ENCODE peak calls at places on chromosomes 13 and 19, in five cellular contexts. One of them, this sample, is unnamed.

GRCh38 chr19:47049307-47049700 is 880 bp upstream of the TMEM160 start:
- DNase-seq in fibroblast of lung: no peak
- DNase-seq in neural progenitor cell: peak; percentile 27
- DNase-seq in GM23338: peak; percentile 87
- DNase-seq in endothelial cell of umbilical vein: no peak
- DNase-seq in this sample: peak; percentile 63

GRCh38 chr13:33612641-33613638 is 205.0 kb upstream of the RFC3 start:
- DNase-seq in fibroblast of lung: no peak
- DNase-seq in GM23338: no peak
- DNase-seq in endothelial cell of umbilical vein: no peak
- DNase-seq in neural progenitor cell: no peak
- DNase-seq in this sample: no peak

GRCh38 chr19:8850488-8850887 is 18.3 kb downstream of the MBD3L1 start:
- DNase-seq in endothelial cell of umbilical vein: no peak
- DNase-seq in GM23338: no peak
- DNase-seq in fibroblast of lung: no peak
- DNase-seq in neural progenitor cell: no peak
- DNase-seq in this sample: no peak

GRCh38 chr19:16830679-16831078 is 1.5 kb downstream of the SIN3B start:
- DNase-seq in neural progenitor cell: no peak
- DNase-seq in fibroblast of lung: peak; percentile 33
- DNase-seq in GM23338: no peak
- DNase-seq in endothelial cell of umbilical vein: no peak
- DNase-seq in this sample: peak; percentile 71

GRCh38 chr13:50030315-50030714 is 15.1 kb downstream of the KCNRG start:
- DNase-seq in endothelial cell of umbilical vein: no peak
- DNase-seq in fibroblast of lung: no peak
- DNase-seq in GM23338: peak; percentile 15
- DNase-seq in neural progenitor cell: no peak
- DNase-seq in this sample: no peak

GRCh38 chr13:112796190-112796915 is 106.5 kb downstream of the ATP11A start:
- DNase-seq in neural progenitor cell: no peak
- DNase-seq in endothelial cell of umbilical vein: no peak
- DNase-seq in fibroblast of lung: no peak
- DNase-seq in GM23338: no peak
- DNase-seq in this sample: no peak

GRCh38 chr13:111900390-111901180 is 166.4 kb upstream of the SOX1 start:
- DNase-seq in endothelial cell of umbilical vein: no peak
- DNase-seq in fibroblast of lung: no peak
- DNase-seq in neural progenitor cell: no peak
- DNase-seq in GM23338: no peak
- DNase-seq in this sample: no peak

GRCh38 chr13:24011266-24011665 is 114.0 kb upstream of the C1QTNF9B start:
- DNase-seq in endothelial cell of umbilical vein: no peak
- DNase-seq in fibroblast of lung: no peak
- DNase-seq in neural progenitor cell: no peak
- DNase-seq in GM23338: no peak
- DNase-seq in this sample: no peak

GRCh38 chr19:28010656-28011055 is 1202.3 kb downstream of the UQCRFS1 start:
- DNase-seq in endothelial cell of umbilical vein: no peak
- DNase-seq in neural progenitor cell: no peak
- DNase-seq in fibroblast of lung: no peak
- DNase-seq in GM23338: no peak
- DNase-seq in this sample: peak; percentile 71

GRCh38 chr19:17339088-17339741 is 1.9 kb downstream of the GTPBP3 start:
- DNase-seq in fibroblast of lung: no peak
- DNase-seq in GM23338: peak; percentile 74
- DNase-seq in neural progenitor cell: no peak
- DNase-seq in endothelial cell of umbilical vein: no peak
- DNase-seq in this sample: no peak

GRCh38 chr19:45636902-45637301 is 2.3 kb downstream of the EML2 start:
- DNase-seq in endothelial cell of umbilical vein: no peak
- DNase-seq in fibroblast of lung: no peak
- DNase-seq in GM23338: no peak
- DNase-seq in neural progenitor cell: no peak
- DNase-seq in this sample: no peak

GRCh38 chr19:45640849-45641273 is 1.7 kb upstream of the EML2 start:
- DNase-seq in neural progenitor cell: peak; percentile 58
- DNase-seq in endothelial cell of umbilical vein: no peak
- DNase-seq in GM23338: peak; percentile 89
- DNase-seq in fibroblast of lung: no peak
- DNase-seq in this sample: no peak

GRCh38 chr19:45641274-45642105 is 2.3 kb upstream of the EML2 start:
- DNase-seq in GM23338: peak; percentile 100
- DNase-seq in endothelial cell of umbilical vein: peak; percentile 66
- DNase-seq in fibroblast of lung: peak; percentile 62
- DNase-seq in neural progenitor cell: peak; percentile 93
- DNase-seq in this sample: peak; percentile 48

GRCh38 chr19:45637890-45638667 is 1.1 kb downstream of the EML2 start:
- DNase-seq in neural progenitor cell: no peak
- DNase-seq in endothelial cell of umbilical vein: no peak
- DNase-seq in fibroblast of lung: peak; percentile 47
- DNase-seq in GM23338: peak; percentile 63
- DNase-seq in this sample: peak; percentile 47

GRCh38 chr19:45638930-45639729 is at the start of gene EML2:
- DNase-seq in neural progenitor cell: peak; percentile 94
- DNase-seq in endothelial cell of umbilical vein: peak; percentile 33
- DNase-seq in fibroblast of lung: no peak
- DNase-seq in GM23338: peak; percentile 97
- DNase-seq in this sample: peak; percentile 14
- TF ChIP-seq CTCF in neural progenitor cell: peak; percentile 53
- TF ChIP-seq CTCF in endothelial cell of umbilical vein: no peak
- TF ChIP-seq CTCF in fibroblast of lung: peak; percentile 41
- TF ChIP-seq CTCF in GM23338: peak; percentile 39
- TF ChIP-seq CTCF in this sample: no peak

DNA sequence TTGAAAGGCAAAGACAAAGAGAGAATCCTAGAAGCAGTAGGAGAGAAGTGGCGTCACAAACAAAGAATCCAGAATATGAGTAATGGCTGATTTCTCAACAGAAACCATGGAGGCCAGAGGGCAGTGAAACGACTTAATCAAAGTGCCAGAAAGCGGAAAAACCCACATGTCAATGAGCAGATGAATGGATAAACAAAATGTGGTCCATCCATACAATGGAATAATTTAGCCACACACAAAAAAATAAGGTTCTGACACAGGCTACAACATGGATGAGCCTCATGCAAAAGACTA is 52.2 kb upstream of the RANBP3 start:
- DNase-seq in endothelial cell of umbilical vein: no peak
- DNase-seq in GM23338: no peak
- DNase-seq in fibroblast of lung: peak; percentile 82
- DNase-seq in neural progenitor cell: no peak
- DNase-seq in this sample: peak; percentile 86
- TF ChIP-seq EZH2 in endothelial cell of umbilical vein: no peak
- TF ChIP-seq EZH2 in GM23338: no peak
- TF ChIP-seq EZH2 in fibroblast of lung: no peak
- TF ChIP-seq EZH2 in neural progenitor cell: no peak
- TF ChIP-seq EZH2 in this sample: no peak

GRCh38 chr13:44364601-44365000 is 9.0 kb upstream of the SERP2 start:
- DNase-seq in neural progenitor cell: peak; percentile 68
- DNase-seq in endothelial cell of umbilical vein: peak; percentile 90
- DNase-seq in fibroblast of lung: peak; percentile 36
- DNase-seq in GM23338: no peak
- DNase-seq in this sample: peak; percentile 81
- H2AFZ ChIP-seq in neural progenitor cell: no peak overlapping the region
- H2AFZ ChIP-seq in endothelial cell of umbilical vein: peak overlapping the region; percentile 58
- H2AFZ ChIP-seq in fibroblast of lung: no peak overlapping the region
- H2AFZ ChIP-seq in GM23338: peak overlapping the region; percentile 47
- H2AFZ ChIP-seq in this sample: peak overlapping the region; percentile 13

GRCh38 chr13:76886292-76887061 is at the start of gene KCTD12:
- DNase-seq in endothelial cell of umbilical vein: peak; percentile 91
- DNase-seq in fibroblast of lung: peak; percentile 87
- DNase-seq in neural progenitor cell: peak; percentile 93
- DNase-seq in GM23338: peak; percentile 82
- DNase-seq in this sample: peak; percentile 74

GRCh38 chr13:76884167-76884566 is 2.0 kb downstream of the KCTD12 start:
- DNase-seq in GM23338: peak; percentile 77
- DNase-seq in endothelial cell of umbilical vein: peak; percentile 79
- DNase-seq in fibroblast of lung: peak; percentile 68
- DNase-seq in neural progenitor cell: peak; percentile 49
- DNase-seq in this sample: no peak

GRCh38 chr13:76884571-76885202 is 1.5 kb downstream of the KCTD12 start:
- DNase-seq in neural progenitor cell: no peak
- DNase-seq in GM23338: no peak
- DNase-seq in fibroblast of lung: peak; percentile 55
- DNase-seq in endothelial cell of umbilical vein: peak; percentile 64
- DNase-seq in this sample: peak; percentile 19

GRCh38 chr13:76886005-76886291 is 257 bp downstream of the KCTD12 start:
- DNase-seq in GM23338: no peak
- DNase-seq in neural progenitor cell: no peak
- DNase-seq in endothelial cell of umbilical vein: no peak
- DNase-seq in fibroblast of lung: no peak
- DNase-seq in this sample: no peak

GRCh38 chr13:76885203-76886004 is 801 bp downstream of the KCTD12 start:
- DNase-seq in fibroblast of lung: peak; percentile 86
- DNase-seq in neural progenitor cell: peak; percentile 79
- DNase-seq in GM23338: peak; percentile 80
- DNase-seq in endothelial cell of umbilical vein: peak; percentile 82
- DNase-seq in this sample: peak; percentile 57
- TF ChIP-seq CTCF in fibroblast of lung: peak; percentile 53
- TF ChIP-seq CTCF in neural progenitor cell: peak; percentile 18
- TF ChIP-seq CTCF in GM23338: no peak
- TF ChIP-seq CTCF in endothelial cell of umbilical vein: peak; percentile 32
- TF ChIP-seq CTCF in this sample: no peak

DNA sequence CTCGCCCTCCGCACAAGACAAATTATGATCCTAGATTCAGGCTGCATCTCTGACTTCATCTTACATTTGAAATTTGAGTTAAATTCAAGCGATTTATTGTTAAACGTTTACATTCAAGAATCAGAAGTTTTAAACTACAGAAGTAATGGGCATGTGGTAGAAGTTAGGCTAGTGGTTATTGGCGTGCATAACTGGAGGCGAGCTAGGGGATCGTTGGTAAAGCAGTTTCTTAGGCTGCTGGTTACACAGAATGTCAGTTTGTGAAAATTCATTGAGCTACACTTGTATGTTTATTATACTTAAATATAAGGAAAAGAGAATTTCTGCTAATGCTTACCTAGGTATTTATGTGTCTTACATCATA is 733 bp upstream of the CDX2 start:
- DNase-seq in fibroblast of lung: no peak
- DNase-seq in GM23338: no peak
- DNase-seq in neural progenitor cell: no peak
- DNase-seq in endothelial cell of umbilical vein: no peak
- DNase-seq in this sample: no peak
- TF ChIP-seq EZH2 in fibroblast of lung: no peak
- TF ChIP-seq EZH2 in GM23338: no peak
- TF ChIP-seq EZH2 in neural progenitor cell: no peak
- TF ChIP-seq EZH2 in endothelial cell of umbilical vein: no peak
- TF ChIP-seq EZH2 in this sample: no peak

GRCh38 chr13:65940720-65941119 is 1289.4 kb downstream of the PCDH9 start:
- DNase-seq in neural progenitor cell: no peak
- DNase-seq in GM23338: no peak
- DNase-seq in fibroblast of lung: no peak
- DNase-seq in endothelial cell of umbilical vein: no peak
- DNase-seq in this sample: no peak
- H2AFZ ChIP-seq in neural progenitor cell: no peak overlapping the region
- H2AFZ ChIP-seq in GM23338: no peak overlapping the region
- H2AFZ ChIP-seq in fibroblast of lung: no peak overlapping the region
- H2AFZ ChIP-seq in endothelial cell of umbilical vein: no peak overlapping the region
- H2AFZ ChIP-seq in this sample: no peak overlapping the region

GRCh38 chr13:91311491-91311890 is 36.0 kb upstream of the MIR17HG start:
- DNase-seq in neural progenitor cell: no peak
- DNase-seq in GM23338: no peak
- DNase-seq in fibroblast of lung: no peak
- DNase-seq in endothelial cell of umbilical vein: no peak
- DNase-seq in this sample: no peak

GRCh38 chr13:91312324-91312723 is 35.2 kb upstream of the MIR17HG start:
- DNase-seq in neural progenitor cell: no peak
- DNase-seq in endothelial cell of umbilical vein: no peak
- DNase-seq in fibroblast of lung: no peak
- DNase-seq in GM23338: peak; percentile 11
- DNase-seq in this sample: no peak

GRCh38 chr13:91314888-91315287 is 32.6 kb upstream of the MIR17HG start:
- DNase-seq in GM23338: no peak
- DNase-seq in endothelial cell of umbilical vein: no peak
- DNase-seq in neural progenitor cell: no peak
- DNase-seq in fibroblast of lung: no peak
- DNase-seq in this sample: no peak

GRCh38 chr13:91313581-91313980 is 33.9 kb upstream of the MIR17HG start:
- DNase-seq in neural progenitor cell: no peak
- DNase-seq in GM23338: no peak
- DNase-seq in endothelial cell of umbilical vein: no peak
- DNase-seq in fibroblast of lung: no peak
- DNase-seq in this sample: no peak

GRCh38 chr13:91313103-91313502 is 34.4 kb upstream of the MIR17HG start:
- DNase-seq in GM23338: peak; percentile 66
- DNase-seq in neural progenitor cell: peak; percentile 56
- DNase-seq in endothelial cell of umbilical vein: peak; percentile 51
- DNase-seq in fibroblast of lung: peak; percentile 36
- DNase-seq in this sample: no peak
- TF ChIP-seq CTCF in GM23338: peak; percentile 57
- TF ChIP-seq CTCF in neural progenitor cell: peak; percentile 58
- TF ChIP-seq CTCF in endothelial cell of umbilical vein: peak; percentile 31
- TF ChIP-seq CTCF in fibroblast of lung: peak; percentile 62
- TF ChIP-seq CTCF in this sample: peak; percentile 36

This sample was measured in astrocyte.